ENCODE peak calls at places on chromosomes 4 and X, in five cellular contexts. One of them, this sample, is unnamed.
A peak's percentile ranks its signal among the peaks of the same experiment; 100 is the strongest.

GRCh38 chr4:28555851-28556250 is 1695.2 kb downstream of the STIM2 start:
- DNase-seq in PC-9: no peak
- DNase-seq in right lobe of liver: no peak
- DNase-seq in cardiac muscle cell: no peak
- DNase-seq in effector memory CD4-positive, alpha-beta T cell: no peak
- DNase-seq in this sample: no peak

GRCh38 chr4:134089885-134090284 is 111.7 kb downstream of the PABPC4L start:
- DNase-seq in PC-9: no peak
- DNase-seq in right lobe of liver: no peak
- DNase-seq in cardiac muscle cell: no peak
- DNase-seq in effector memory CD4-positive, alpha-beta T cell: no peak
- DNase-seq in this sample: no peak

GRCh38 chr4:110867251-110867960 is 244.5 kb upstream of the PITX2 start:
- DNase-seq in PC-9: no peak
- DNase-seq in right lobe of liver: no peak
- DNase-seq in cardiac muscle cell: no peak
- DNase-seq in effector memory CD4-positive, alpha-beta T cell: no peak
- DNase-seq in this sample: no peak

GRCh38 chrX:136212557-136213111 is 38.6 kb downstream of the MAP7D3 start:
- DNase-seq in PC-9: no peak
- DNase-seq in right lobe of liver: no peak
- DNase-seq in cardiac muscle cell: no peak
- DNase-seq in effector memory CD4-positive, alpha-beta T cell: no peak
- DNase-seq in this sample: no peak

GRCh38 chr4:85825937-85826678 is 351.2 kb downstream of the ARHGAP24 start:
- DNase-seq in PC-9: no peak
- DNase-seq in right lobe of liver: no peak
- DNase-seq in cardiac muscle cell: peak; percentile 67
- DNase-seq in effector memory CD4-positive, alpha-beta T cell: no peak
- DNase-seq in this sample: peak; percentile 40

GRCh38 chr4:146273204-146273901 is 59.0 kb downstream of the REELD1 start:
- DNase-seq in PC-9: no peak
- DNase-seq in right lobe of liver: no peak
- DNase-seq in cardiac muscle cell: no peak
- DNase-seq in effector memory CD4-positive, alpha-beta T cell: no peak
- DNase-seq in this sample: no peak

GRCh38 chr4:1166509-1167243 is 5.7 kb downstream of the SPON2 start:
- DNase-seq in PC-9: no peak
- DNase-seq in right lobe of liver: no peak
- DNase-seq in cardiac muscle cell: no peak
- DNase-seq in effector memory CD4-positive, alpha-beta T cell: no peak
- DNase-seq in this sample: no peak

GRCh38 chr4:46850026-46850425 is 59.0 kb downstream of the COX7B2 start:
- DNase-seq in PC-9: no peak
- DNase-seq in right lobe of liver: no peak
- DNase-seq in cardiac muscle cell: no peak
- DNase-seq in effector memory CD4-positive, alpha-beta T cell: no peak
- DNase-seq in this sample: no peak

GRCh38 chr4:159298502-159298901 is 195.6 kb downstream of the RAPGEF2 start:
- DNase-seq in PC-9: no peak
- DNase-seq in right lobe of liver: no peak
- DNase-seq in cardiac muscle cell: no peak
- DNase-seq in effector memory CD4-positive, alpha-beta T cell: no peak
- DNase-seq in this sample: no peak

GRCh38 chrX:52346462-52347165 is 22.2 kb upstream of the XAGE2 start:
- DNase-seq in PC-9: no peak
- DNase-seq in right lobe of liver: no peak
- DNase-seq in cardiac muscle cell: no peak
- DNase-seq in effector memory CD4-positive, alpha-beta T cell: no peak
- DNase-seq in this sample: no peak

GRCh38 chrX:8067754-8068469 is 103.2 kb downstream of the VCX2 start:
- DNase-seq in PC-9: peak; percentile 8
- DNase-seq in right lobe of liver: no peak
- DNase-seq in cardiac muscle cell: no peak
- DNase-seq in effector memory CD4-positive, alpha-beta T cell: no peak
- DNase-seq in this sample: no peak

GRCh38 chrX:153438522-153438921 is 7.3 kb downstream of the TREX2 start:
- DNase-seq in PC-9: no peak
- DNase-seq in right lobe of liver: no peak
- DNase-seq in cardiac muscle cell: peak; percentile 43
- DNase-seq in effector memory CD4-positive, alpha-beta T cell: no peak
- DNase-seq in this sample: no peak

GRCh38 chr4:22030321-22030720 is 81.7 kb upstream of the KCNIP4 start:
- DNase-seq in PC-9: no peak
- DNase-seq in right lobe of liver: no peak
- DNase-seq in cardiac muscle cell: no peak
- DNase-seq in effector memory CD4-positive, alpha-beta T cell: no peak
- DNase-seq in this sample: no peak

DNA sequence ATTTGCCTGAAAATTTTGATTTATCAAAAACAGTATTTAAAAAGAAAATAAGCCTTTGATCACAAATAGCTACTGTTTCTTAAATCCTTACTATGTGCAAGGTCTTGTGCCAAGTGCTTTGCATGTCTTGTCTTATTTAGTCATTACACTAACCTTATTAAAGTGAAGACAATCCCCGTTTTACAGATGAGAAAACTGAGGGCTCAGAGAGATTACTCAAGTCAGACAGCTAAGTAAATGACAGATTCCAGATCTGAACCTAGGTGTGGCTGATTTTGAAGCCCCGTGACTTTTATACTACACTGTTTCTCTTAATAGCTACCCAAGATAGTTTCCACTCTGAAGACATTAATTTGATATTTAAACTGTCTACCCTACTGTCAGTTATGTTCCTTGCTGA is 38.2 kb downstream of the AFF2 start:
- DNase-seq in PC-9: no peak
- DNase-seq in right lobe of liver: no peak
- DNase-seq in cardiac muscle cell: no peak
- DNase-seq in effector memory CD4-positive, alpha-beta T cell: no peak
- DNase-seq in this sample: no peak
- H3K4me3 ChIP-seq in PC-9: no peak overlapping the region
- H3K4me3 ChIP-seq in right lobe of liver: no peak overlapping the region
- H3K4me3 ChIP-seq in cardiac muscle cell: no peak overlapping the region
- H3K4me3 ChIP-seq in effector memory CD4-positive, alpha-beta T cell: no peak overlapping the region
- H3K4me3 ChIP-seq in this sample: no peak overlapping the region

GRCh38 chr4:169601016-169601771 is 11.2 kb downstream of the NEK1 start:
- DNase-seq in PC-9: no peak
- DNase-seq in right lobe of liver: no peak
- DNase-seq in cardiac muscle cell: no peak
- DNase-seq in effector memory CD4-positive, alpha-beta T cell: no peak
- DNase-seq in this sample: no peak

GRCh38 chr4:169603312-169603711 is 9.1 kb downstream of the NEK1 start:
- DNase-seq in PC-9: no peak
- DNase-seq in right lobe of liver: no peak
- DNase-seq in cardiac muscle cell: no peak
- DNase-seq in effector memory CD4-positive, alpha-beta T cell: no peak
- DNase-seq in this sample: no peak

GRCh38 chr4:169604131-169604900 is 8.1 kb downstream of the NEK1 start:
- DNase-seq in PC-9: no peak
- DNase-seq in right lobe of liver: no peak
- DNase-seq in cardiac muscle cell: no peak
- DNase-seq in effector memory CD4-positive, alpha-beta T cell: no peak
- DNase-seq in this sample: no peak

DNA sequence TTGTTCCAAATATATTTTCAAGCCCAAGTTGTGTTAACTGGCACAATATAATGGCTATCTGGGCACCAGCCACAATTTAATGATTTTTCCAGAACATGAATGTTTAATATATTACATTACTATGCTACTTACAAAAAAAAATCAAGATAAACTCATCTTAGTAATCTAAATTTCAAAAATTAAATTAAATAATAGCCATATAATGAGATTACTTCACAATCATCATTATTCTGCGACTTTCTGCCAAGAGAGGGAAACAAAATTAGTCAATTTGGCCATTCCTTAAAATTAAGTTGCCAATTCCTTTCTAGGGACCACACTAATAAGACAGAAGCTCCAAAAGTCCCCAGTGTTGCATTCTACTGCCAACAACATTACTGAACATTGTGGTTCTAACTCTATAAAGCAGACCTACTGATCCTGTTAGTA is 7.5 kb downstream of the NEK1 start:
- DNase-seq in PC-9: no peak
- DNase-seq in right lobe of liver: no peak
- DNase-seq in cardiac muscle cell: no peak
- DNase-seq in effector memory CD4-positive, alpha-beta T cell: no peak
- DNase-seq in this sample: no peak
- H3K27ac ChIP-seq in PC-9: peak overlapping the region; percentile 56
- H3K27ac ChIP-seq in right lobe of liver: no peak overlapping the region
- H3K27ac ChIP-seq in cardiac muscle cell: no peak overlapping the region
- H3K27ac ChIP-seq in effector memory CD4-positive, alpha-beta T cell: no peak overlapping the region
- H3K27ac ChIP-seq in this sample: no peak overlapping the region

GRCh38 chrX:154802838-154803410 is 2.4 kb downstream of the MPP1 start:
- DNase-seq in PC-9: no peak
- DNase-seq in right lobe of liver: no peak
- DNase-seq in cardiac muscle cell: no peak
- DNase-seq in effector memory CD4-positive, alpha-beta T cell: no peak
- DNase-seq in this sample: no peak
- H3K4me3 ChIP-seq in PC-9: no peak overlapping the region
- H3K4me3 ChIP-seq in right lobe of liver: no peak overlapping the region
- H3K4me3 ChIP-seq in cardiac muscle cell: no peak overlapping the region
- H3K4me3 ChIP-seq in effector memory CD4-positive, alpha-beta T cell: no peak overlapping the region
- H3K4me3 ChIP-seq in this sample: no peak overlapping the region

GRCh38 chrX:70613295-70613694 is 168.7 kb downstream of the DLG3 start:
- DNase-seq in PC-9: no peak
- DNase-seq in right lobe of liver: no peak
- DNase-seq in cardiac muscle cell: peak; percentile 8
- DNase-seq in effector memory CD4-positive, alpha-beta T cell: no peak
- DNase-seq in this sample: no peak
- H3K27ac ChIP-seq in PC-9: no peak overlapping the region
- H3K27ac ChIP-seq in right lobe of liver: no peak overlapping the region
- H3K27ac ChIP-seq in cardiac muscle cell: no peak overlapping the region
- H3K27ac ChIP-seq in effector memory CD4-positive, alpha-beta T cell: no peak overlapping the region
- H3K27ac ChIP-seq in this sample: no peak overlapping the region

GRCh38 chr4:56757270-56757746 is 64.2 kb downstream of the SPINK2 start:
- DNase-seq in PC-9: peak; percentile 20
- DNase-seq in right lobe of liver: no peak
- DNase-seq in cardiac muscle cell: no peak
- DNase-seq in effector memory CD4-positive, alpha-beta T cell: peak; percentile 7
- DNase-seq in this sample: no peak
- H3K4me3 ChIP-seq in PC-9: peak overlapping the region; percentile 47
- H3K4me3 ChIP-seq in right lobe of liver: no peak overlapping the region
- H3K4me3 ChIP-seq in cardiac muscle cell: no peak overlapping the region
- H3K4me3 ChIP-seq in effector memory CD4-positive, alpha-beta T cell: no peak overlapping the region
- H3K4me3 ChIP-seq in this sample: no peak overlapping the region

DNA sequence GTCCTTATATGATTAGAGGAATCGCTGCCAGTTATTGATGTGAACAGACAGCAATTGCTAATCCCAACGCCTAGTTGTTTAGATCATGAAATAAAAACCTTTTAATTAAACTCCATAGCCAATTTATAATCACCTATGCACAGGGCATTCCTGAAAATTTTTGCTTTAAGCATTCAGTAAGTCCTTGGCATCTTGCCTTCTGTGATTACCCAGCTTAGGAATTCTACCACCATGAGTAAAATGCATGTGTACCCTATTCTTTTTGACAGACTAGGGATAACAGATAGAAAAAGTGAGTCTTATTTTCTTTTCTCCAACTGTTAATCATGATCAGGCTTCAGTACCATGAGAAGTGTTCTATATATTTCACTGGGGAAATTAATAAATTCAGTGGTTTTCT is 995.3 kb upstream of the GRIA3 start:
- DNase-seq in PC-9: no peak
- DNase-seq in right lobe of liver: no peak
- DNase-seq in cardiac muscle cell: no peak
- DNase-seq in effector memory CD4-positive, alpha-beta T cell: no peak
- DNase-seq in this sample: no peak
- H3K27ac ChIP-seq in PC-9: no peak overlapping the region
- H3K27ac ChIP-seq in right lobe of liver: no peak overlapping the region
- H3K27ac ChIP-seq in cardiac muscle cell: no peak overlapping the region
- H3K27ac ChIP-seq in effector memory CD4-positive, alpha-beta T cell: no peak overlapping the region
- H3K27ac ChIP-seq in this sample: no peak overlapping the region